ENCODE peak calls at places on chromosome 7, in seven cellular contexts. One of them, this sample, is unnamed.

GRCh38 chr7:74655785-74656420 is 1.6 kb upstream of the GTF2I start:
- DNase-seq in endodermal cell: no peak
- DNase-seq in IMR-90: no peak
- DNase-seq in uterus: no peak
- DNase-seq in left ventricle myocardium inferior: no peak
- DNase-seq in iPS DF 6.9: no peak
- DNase-seq in adrenal gland: no peak
- DNase-seq in this sample: no peak

GRCh38 chr7:4645241-4645640 is 36.9 kb upstream of the FOXK1 start:
- DNase-seq in IMR-90: no peak
- DNase-seq in left ventricle myocardium inferior: no peak
- DNase-seq in endodermal cell: no peak
- DNase-seq in uterus: no peak
- DNase-seq in adrenal gland: no peak
- DNase-seq in iPS DF 6.9: no peak
- DNase-seq in this sample: no peak

GRCh38 chr7:21911341-21911875 is 34.3 kb downstream of the CDCA7L start:
- DNase-seq in left ventricle myocardium inferior: no peak
- DNase-seq in adrenal gland: no peak
- DNase-seq in uterus: no peak
- DNase-seq in iPS DF 6.9: no peak
- DNase-seq in endodermal cell: no peak
- DNase-seq in IMR-90: peak; percentile 7
- DNase-seq in this sample: no peak

GRCh38 chr7:68542831-68543230 is 1055.4 kb upstream of the AUTS2 start:
- DNase-seq in adrenal gland: no peak
- DNase-seq in uterus: no peak
- DNase-seq in left ventricle myocardium inferior: no peak
- DNase-seq in IMR-90: no peak
- DNase-seq in endodermal cell: no peak
- DNase-seq in iPS DF 6.9: no peak
- DNase-seq in this sample: no peak

GRCh38 chr7:107213193-107213788 is 44.5 kb downstream of the HBP1 start:
- DNase-seq in IMR-90: no peak
- DNase-seq in endodermal cell: peak; percentile 72
- DNase-seq in adrenal gland: no peak
- DNase-seq in left ventricle myocardium inferior: peak; percentile 56
- DNase-seq in uterus: no peak
- DNase-seq in iPS DF 6.9: no peak
- DNase-seq in this sample: no peak

GRCh38 chr7:100654908-100655831 is 1.1 kb downstream of the ACTL6B start:
- DNase-seq in uterus: no peak
- DNase-seq in adrenal gland: no peak
- DNase-seq in iPS DF 6.9: no peak
- DNase-seq in left ventricle myocardium inferior: no peak
- DNase-seq in endodermal cell: no peak
- DNase-seq in IMR-90: no peak
- DNase-seq in this sample: no peak

GRCh38 chr7:38584443-38585210 is 46.5 kb downstream of the AMPH start:
- DNase-seq in iPS DF 6.9: no peak
- DNase-seq in uterus: no peak
- DNase-seq in left ventricle myocardium inferior: no peak
- DNase-seq in endodermal cell: no peak
- DNase-seq in IMR-90: peak; percentile 71
- DNase-seq in adrenal gland: no peak
- DNase-seq in this sample: peak; percentile 33

GRCh38 chr7:138481447-138482380 is 21.7 kb downstream of the TRIM24 start:
- DNase-seq in IMR-90: no peak
- DNase-seq in endodermal cell: peak; percentile 58
- DNase-seq in left ventricle myocardium inferior: no peak
- DNase-seq in uterus: no peak
- DNase-seq in iPS DF 6.9: no peak
- DNase-seq in adrenal gland: no peak
- DNase-seq in this sample: no peak

GRCh38 chr7:82413237-82413636 is 30.3 kb downstream of the CACNA2D1 start:
- DNase-seq in adrenal gland: no peak
- DNase-seq in left ventricle myocardium inferior: peak; percentile 22
- DNase-seq in endodermal cell: peak; percentile 56
- DNase-seq in IMR-90: no peak
- DNase-seq in uterus: no peak
- DNase-seq in iPS DF 6.9: no peak
- DNase-seq in this sample: no peak

GRCh38 chr7:56026538-56026937 is 24.7 kb downstream of the PSPH start:
- DNase-seq in IMR-90: no peak
- DNase-seq in endodermal cell: no peak
- DNase-seq in iPS DF 6.9: no peak
- DNase-seq in uterus: no peak
- DNase-seq in left ventricle myocardium inferior: no peak
- DNase-seq in adrenal gland: no peak
- DNase-seq in this sample: no peak

GRCh38 chr7:117157121-117157870 is 165.6 kb downstream of the WNT2 start:
- DNase-seq in uterus: peak; percentile 44
- DNase-seq in left ventricle myocardium inferior: peak; percentile 17
- DNase-seq in iPS DF 6.9: no peak
- DNase-seq in IMR-90: peak; percentile 87
- DNase-seq in adrenal gland: peak; percentile 55
- DNase-seq in endodermal cell: no peak
- DNase-seq in this sample: peak; percentile 62

GRCh38 chr7:80520199-80520598 is 8.3 kb upstream of the GNAT3 start:
- DNase-seq in iPS DF 6.9: no peak
- DNase-seq in uterus: no peak
- DNase-seq in adrenal gland: no peak
- DNase-seq in endodermal cell: no peak
- DNase-seq in left ventricle myocardium inferior: no peak
- DNase-seq in IMR-90: peak; percentile 21
- DNase-seq in this sample: no peak

GRCh38 chr7:116229359-116229758 is 19.0 kb downstream of the TES start:
- DNase-seq in adrenal gland: no peak
- DNase-seq in iPS DF 6.9: no peak
- DNase-seq in endodermal cell: no peak
- DNase-seq in left ventricle myocardium inferior: no peak
- DNase-seq in uterus: no peak
- DNase-seq in IMR-90: no peak
- DNase-seq in this sample: no peak

GRCh38 chr7:15309891-15310290 is 251.9 kb downstream of the AGMO start:
- DNase-seq in iPS DF 6.9: no peak
- DNase-seq in left ventricle myocardium inferior: no peak
- DNase-seq in uterus: no peak
- DNase-seq in endodermal cell: no peak
- DNase-seq in adrenal gland: no peak
- DNase-seq in IMR-90: peak; percentile 5
- DNase-seq in this sample: no peak

GRCh38 chr7:87328281-87328680 is 17.2 kb upstream of the CROT start:
- DNase-seq in uterus: no peak
- DNase-seq in left ventricle myocardium inferior: no peak
- DNase-seq in iPS DF 6.9: no peak
- DNase-seq in endodermal cell: no peak
- DNase-seq in adrenal gland: no peak
- DNase-seq in IMR-90: peak; percentile 39
- DNase-seq in this sample: no peak

GRCh38 chr7:125605241-125605640 is 675.6 kb upstream of the POT1 start:
- DNase-seq in uterus: no peak
- DNase-seq in IMR-90: no peak
- DNase-seq in iPS DF 6.9: no peak
- DNase-seq in adrenal gland: no peak
- DNase-seq in endodermal cell: no peak
- DNase-seq in left ventricle myocardium inferior: no peak
- DNase-seq in this sample: no peak

GRCh38 chr7:53422291-53422690 is 386.9 kb downstream of the POM121L12 start:
- DNase-seq in uterus: no peak
- DNase-seq in IMR-90: no peak
- DNase-seq in iPS DF 6.9: no peak
- DNase-seq in left ventricle myocardium inferior: no peak
- DNase-seq in adrenal gland: no peak
- DNase-seq in endodermal cell: no peak
- DNase-seq in this sample: no peak

GRCh38 chr7:107505997-107506682 is 36.3 kb downstream of the GPR22 start:
- DNase-seq in IMR-90: peak; percentile 16
- DNase-seq in uterus: no peak
- DNase-seq in endodermal cell: no peak
- DNase-seq in iPS DF 6.9: no peak
- DNase-seq in adrenal gland: no peak
- DNase-seq in left ventricle myocardium inferior: no peak
- DNase-seq in this sample: peak; percentile 81

GRCh38 chr7:17556247-17556646 is 257.8 kb downstream of the AHR start:
- DNase-seq in iPS DF 6.9: no peak
- DNase-seq in adrenal gland: no peak
- DNase-seq in IMR-90: no peak
- DNase-seq in left ventricle myocardium inferior: peak; percentile 17
- DNase-seq in endodermal cell: no peak
- DNase-seq in uterus: peak; percentile 51
- DNase-seq in this sample: no peak

DNA sequence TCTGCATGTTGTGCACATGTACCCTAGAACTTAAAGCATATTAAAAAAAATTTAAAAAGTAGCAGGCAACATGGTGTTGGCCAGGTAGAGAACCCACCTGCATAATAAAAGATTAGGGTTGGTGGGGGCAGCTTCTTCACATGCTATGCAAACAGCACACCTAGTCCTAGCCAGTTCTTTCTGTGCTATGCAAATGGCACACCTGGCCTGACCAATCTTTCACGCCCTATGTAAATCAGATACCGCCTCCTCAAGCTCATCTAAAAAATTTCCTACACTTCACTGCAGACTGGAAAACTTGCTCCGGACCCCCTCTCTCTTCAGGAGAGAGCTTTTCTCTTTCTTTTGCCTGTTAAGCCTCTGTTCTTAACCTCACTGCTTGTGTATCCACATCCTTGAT is 14.5 kb upstream of the PIP start:
- DNase-seq in uterus: no peak
- DNase-seq in adrenal gland: no peak
- DNase-seq in endodermal cell: no peak
- DNase-seq in IMR-90: no peak
- DNase-seq in iPS DF 6.9: no peak
- DNase-seq in left ventricle myocardium inferior: no peak
- DNase-seq in this sample: no peak
- H3K9me3 ChIP-seq in uterus: no peaks in the 10 kb centered on the region
- H3K9me3 ChIP-seq in adrenal gland: no peaks in the 10 kb centered on the region
- H3K9me3 ChIP-seq in endodermal cell: peaks cover 39% of the 10 kb centered on the region
- H3K9me3 ChIP-seq in IMR-90: peaks cover 2% of the 10 kb centered on the region
- H3K9me3 ChIP-seq in iPS DF 6.9: no peaks in the 10 kb centered on the region
- H3K9me3 ChIP-seq in left ventricle myocardium inferior: peaks cover 43% of the 10 kb centered on the region
- H3K9me3 ChIP-seq in this sample: no peaks in the 10 kb centered on the region

GRCh38 chr7:54995631-54996340 is 23.0 kb upstream of the EGFR start:
- DNase-seq in uterus: no peak
- DNase-seq in adrenal gland: no peak
- DNase-seq in left ventricle myocardium inferior: no peak
- DNase-seq in endodermal cell: no peak
- DNase-seq in iPS DF 6.9: no peak
- DNase-seq in IMR-90: peak; percentile 91
- DNase-seq in this sample: no peak
- H3K9me3 ChIP-seq in uterus: no peaks in the 10 kb centered on the region
- H3K9me3 ChIP-seq in adrenal gland: no peaks in the 10 kb centered on the region
- H3K9me3 ChIP-seq in left ventricle myocardium inferior: no peaks in the 10 kb centered on the region
- H3K9me3 ChIP-seq in endodermal cell: no peaks in the 10 kb centered on the region
- H3K9me3 ChIP-seq in iPS DF 6.9: no peaks in the 10 kb centered on the region
- H3K9me3 ChIP-seq in IMR-90: no peaks in the 10 kb centered on the region
- H3K9me3 ChIP-seq in this sample: no peaks in the 10 kb centered on the region

GRCh38 chr7:63876707-63877322 is 121.8 kb upstream of the ZNF722 start:
- DNase-seq in IMR-90: no peak
- DNase-seq in uterus: no peak
- DNase-seq in left ventricle myocardium inferior: no peak
- DNase-seq in endodermal cell: no peak
- DNase-seq in adrenal gland: no peak
- DNase-seq in iPS DF 6.9: no peak
- DNase-seq in this sample: no peak
- H3K9me3 ChIP-seq in IMR-90: peaks cover 18% of the 10 kb centered on the region
- H3K9me3 ChIP-seq in uterus: no peaks in the 10 kb centered on the region
- H3K9me3 ChIP-seq in left ventricle myocardium inferior: peaks cover 100% of the 10 kb centered on the region
- H3K9me3 ChIP-seq in endodermal cell: peaks cover 83% of the 10 kb centered on the region
- H3K9me3 ChIP-seq in adrenal gland: peaks cover 19% of the 10 kb centered on the region
- H3K9me3 ChIP-seq in iPS DF 6.9: peaks cover 7% of the 10 kb centered on the region
- H3K9me3 ChIP-seq in this sample: peaks cover 42% of the 10 kb centered on the region

GRCh38 chr7:10205690-10206089 is 768.0 kb upstream of the PHF14 start:
- DNase-seq in adrenal gland: no peak
- DNase-seq in endodermal cell: no peak
- DNase-seq in uterus: no peak
- DNase-seq in iPS DF 6.9: no peak
- DNase-seq in left ventricle myocardium inferior: no peak
- DNase-seq in IMR-90: no peak
- DNase-seq in this sample: peak; percentile 42

GRCh38 chr7:10211861-10212260 is 761.8 kb upstream of the PHF14 start:
- DNase-seq in endodermal cell: no peak
- DNase-seq in left ventricle myocardium inferior: no peak
- DNase-seq in IMR-90: no peak
- DNase-seq in uterus: no peak
- DNase-seq in iPS DF 6.9: no peak
- DNase-seq in adrenal gland: no peak
- DNase-seq in this sample: no peak

GRCh38 chr7:10212664-10213063 is 761.0 kb upstream of the PHF14 start:
- DNase-seq in IMR-90: no peak
- DNase-seq in uterus: no peak
- DNase-seq in endodermal cell: no peak
- DNase-seq in left ventricle myocardium inferior: no peak
- DNase-seq in iPS DF 6.9: no peak
- DNase-seq in adrenal gland: no peak
- DNase-seq in this sample: no peak

DNA sequence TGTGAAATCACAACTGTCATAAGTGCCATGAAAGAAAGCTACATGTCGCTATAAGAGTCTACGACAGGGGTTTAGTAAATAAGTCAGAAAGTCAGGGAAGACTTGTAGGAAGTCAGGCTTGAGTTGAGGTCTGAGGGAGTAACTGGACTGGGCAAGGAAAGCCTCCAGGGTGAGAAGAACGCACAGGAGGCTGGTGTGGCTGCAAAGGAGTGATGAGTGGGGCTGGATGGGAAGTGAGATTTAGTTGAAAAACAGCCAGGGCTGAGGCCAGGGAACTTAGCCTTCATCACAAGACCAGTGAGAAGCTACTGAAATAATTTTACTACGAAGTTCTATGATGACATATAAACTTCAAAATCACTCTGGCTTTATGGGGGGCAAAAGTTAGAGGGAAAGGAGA is 763.7 kb upstream of the PHF14 start:
- DNase-seq in IMR-90: no peak
- DNase-seq in left ventricle myocardium inferior: no peak
- DNase-seq in uterus: no peak
- DNase-seq in endodermal cell: no peak
- DNase-seq in adrenal gland: no peak
- DNase-seq in iPS DF 6.9: no peak
- DNase-seq in this sample: no peak
- H3K9me3 ChIP-seq in IMR-90: peaks cover 17% of the 10 kb centered on the region
- H3K9me3 ChIP-seq in left ventricle myocardium inferior: peaks cover 18% of the 10 kb centered on the region
- H3K9me3 ChIP-seq in uterus: no peaks in the 10 kb centered on the region
- H3K9me3 ChIP-seq in endodermal cell: peaks cover 5% of the 10 kb centered on the region
- H3K9me3 ChIP-seq in adrenal gland: no peaks in the 10 kb centered on the region
- H3K9me3 ChIP-seq in iPS DF 6.9: no peaks in the 10 kb centered on the region
- H3K9me3 ChIP-seq in this sample: peaks cover 5% of the 10 kb centered on the region

DNA sequence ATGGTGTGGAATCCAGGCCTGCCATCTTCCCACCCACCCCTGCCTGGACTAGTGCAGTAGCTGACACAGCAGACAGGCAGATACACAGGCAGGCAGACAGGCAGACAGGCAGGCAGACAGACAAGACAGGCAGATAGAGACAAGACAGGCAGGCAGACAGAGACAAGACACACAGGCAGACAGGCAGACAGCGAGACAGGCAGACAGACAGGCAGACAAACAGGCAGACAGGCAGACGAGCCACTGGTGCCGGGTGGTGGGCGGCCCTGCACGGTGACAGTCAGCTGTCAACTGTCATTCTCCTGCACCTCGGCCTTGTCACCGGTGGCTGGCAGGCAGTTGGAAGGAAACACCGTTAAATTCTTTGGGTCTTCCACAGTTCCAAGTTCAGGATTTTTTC is 250.2 kb downstream of the DNAJB6 start:
- DNase-seq in uterus: no peak
- DNase-seq in IMR-90: no peak
- DNase-seq in endodermal cell: no peak
- DNase-seq in left ventricle myocardium inferior: no peak
- DNase-seq in iPS DF 6.9: no peak
- DNase-seq in adrenal gland: no peak
- DNase-seq in this sample: no peak
- H3K9me3 ChIP-seq in uterus: no peaks in the 10 kb centered on the region
- H3K9me3 ChIP-seq in IMR-90: peaks cover 58% of the 10 kb centered on the region
- H3K9me3 ChIP-seq in endodermal cell: peaks cover 70% of the 10 kb centered on the region
- H3K9me3 ChIP-seq in left ventricle myocardium inferior: peaks cover 3% of the 10 kb centered on the region
- H3K9me3 ChIP-seq in iPS DF 6.9: peaks cover 28% of the 10 kb centered on the region
- H3K9me3 ChIP-seq in adrenal gland: no peaks in the 10 kb centered on the region
- H3K9me3 ChIP-seq in this sample: no peaks in the 10 kb centered on the region

This sample was measured in body of pancreas.